ENCODE peak calls at places on chromosomes 1 and 21, in five cellular contexts. W is Jurkat, Clone E6-1; B is heart right ventricle; X is AG04449; A is CD8-positive, alpha-beta memory T cell. I is an unnamed sample.
A peak's percentile ranks its signal among the peaks of the same experiment; 100 is the strongest.

GRCh38 chr1:232574867-232575523 is 54.9 kb downstream of the SIPA1L2 start:
- DNase-seq in A (no peak), X (no peak), B (no peak), W (no peak), I (no peak)

GRCh38 chr1:200262326-200262965 is 147.4 kb downstream of the ZNF281 start:
- DNase-seq in A (no peak), X (no peak), W (peak; percentile 37), B (no peak), I (no peak)

GRCh38 chr21:36477001-36477400 is 2.9 kb downstream of the CLDN14 start:
- DNase-seq in X (no peak), A (no peak), B (no peak), W (no peak), I (no peak)

GRCh38 chr1:176765608-176766007 is 302.6 kb downstream of the PAPPA2 start:
- DNase-seq in B (no peak), W (no peak), A (no peak), X (no peak), I (no peak)

GRCh38 chr1:110281363-110282290 is 57.5 kb upstream of the RBM15 start:
- DNase-seq in A (no peak), W (no peak), X (no peak), B (no peak), I (no peak)

GRCh38 chr1:116855788-116856187 is 53.9 kb upstream of the PTGFRN start:
- DNase-seq in A (no peak), B (no peak), X (peak; percentile 66), W (no peak), I (no peak)

GRCh38 chr1:172109357-172109756 is 268.1 kb downstream of the DNM3 start:
- DNase-seq in X (no peak), A (no peak), W (no peak), B (no peak), I (no peak)

GRCh38 chr1:169103443-169103842 is 3.0 kb upstream of the ATP1B1 start:
- DNase-seq in W (no peak), X (no peak), B (no peak), A (no peak), I (peak; percentile 78)

GRCh38 chr1:159177273-159177907 is 6.0 kb downstream of the CADM3 start:
- DNase-seq in B (no peak), W (peak; percentile 81), X (peak; percentile 2), A (no peak), I (no peak)

GRCh38 chr1:18734001-18734400 is 103.4 kb downstream of the PAX7 start:
- DNase-seq in B (no peak), A (no peak), W (no peak), X (no peak), I (no peak)

GRCh38 chr1:233815357-233815756 is 89.1 kb upstream of the SLC35F3 start:
- DNase-seq in A (no peak), W (no peak), B (no peak), X (no peak), I (no peak)

DNA sequence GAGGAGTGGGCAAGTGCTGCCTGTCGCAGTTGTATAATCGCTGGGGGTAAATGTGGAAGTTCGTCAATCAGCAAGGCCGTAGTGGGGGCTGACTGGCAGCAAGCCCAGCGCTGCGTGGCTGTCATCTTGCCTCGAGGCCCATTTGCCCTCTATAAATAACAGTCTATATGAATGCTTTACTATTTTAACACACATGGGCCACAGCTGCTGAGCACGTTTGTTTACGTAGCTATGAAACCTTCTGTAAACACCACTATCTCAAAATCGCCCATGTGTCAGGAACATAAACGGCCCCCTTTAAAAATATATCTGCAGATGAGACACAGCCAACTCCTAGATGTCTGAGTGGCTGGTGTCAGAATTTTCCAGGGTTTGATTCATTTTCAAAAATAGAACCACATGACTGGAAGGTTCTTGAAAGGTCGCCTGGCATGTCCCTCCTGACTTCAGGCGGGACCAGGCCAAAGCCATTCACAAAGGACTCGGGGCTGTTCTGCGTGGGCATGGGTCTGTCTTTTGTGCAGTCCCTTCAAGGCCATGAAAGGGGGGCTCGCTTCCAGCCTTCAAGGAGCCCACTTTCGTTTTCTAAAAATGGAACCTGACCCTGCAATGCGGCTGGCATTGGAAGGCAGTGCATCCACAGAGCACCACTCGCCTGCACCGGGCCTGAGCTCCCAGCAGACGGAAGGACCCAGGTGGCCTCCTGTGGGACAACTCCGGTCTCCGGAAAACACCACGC is 205.5 kb downstream of the KCNJ6 start:
- DNase-seq in B (peak; percentile 15), A (no peak), W (no peak), X (no peak), I (no peak)
- H3K4me3 ChIP-seq in B (no peak overlapping the region), A (no peak overlapping the region), W (no peak overlapping the region), X (no peak overlapping the region), I (no peak overlapping the region)

DNA sequence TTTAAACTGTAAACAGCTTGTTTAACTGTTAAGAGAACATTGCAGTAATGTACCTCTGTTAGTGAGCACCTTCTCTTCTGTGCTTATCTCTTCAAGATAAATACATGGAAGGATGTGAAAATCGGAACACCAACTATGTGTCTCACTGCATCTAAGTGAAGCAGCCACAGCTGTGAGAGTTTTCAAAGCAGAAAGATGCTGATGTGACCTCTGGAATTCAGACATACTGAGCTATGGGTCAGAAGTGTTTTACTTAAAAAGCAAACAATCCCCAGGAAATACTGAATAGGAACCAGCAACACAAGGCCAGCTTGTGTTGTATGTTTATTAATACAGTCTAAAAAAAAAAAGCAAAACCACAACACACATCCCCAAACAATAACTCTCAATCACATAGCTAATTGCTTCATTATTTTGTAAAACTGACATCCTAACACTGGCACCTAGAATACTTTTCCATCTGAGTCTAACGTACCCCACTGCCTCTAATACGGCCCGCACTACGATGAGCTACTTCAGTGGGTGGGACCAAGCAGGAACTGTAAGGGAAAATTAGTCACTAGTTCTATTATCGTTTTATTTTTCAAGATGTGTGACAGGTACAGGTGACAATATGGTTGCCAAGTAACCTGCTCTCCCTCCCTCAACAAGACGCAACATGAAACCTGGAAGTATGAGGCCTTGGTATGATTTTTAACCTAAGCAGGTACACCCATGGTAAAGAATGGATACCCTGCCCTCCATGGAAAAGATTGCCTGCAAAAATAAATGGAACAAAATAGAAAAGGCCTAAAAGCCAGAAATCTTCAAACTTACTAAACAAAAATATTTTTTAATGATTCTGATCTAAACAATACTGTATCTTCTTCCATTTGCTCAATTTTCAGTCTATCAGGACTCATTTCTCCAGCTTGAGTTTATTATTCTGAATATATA is 13.9 kb downstream of the ERRFI1 start:
- DNase-seq in W (no peak), X (no peak), B (no peak), A (no peak), I (no peak)
- H3K4me3 ChIP-seq in W (no peak overlapping the region), X (no peak overlapping the region), B (no peak overlapping the region), A (no peak overlapping the region), I (no peak overlapping the region)

GRCh38 chr1:226943927-226944326 is 3.8 kb downstream of the COQ8A start:
- DNase-seq in X (no peak), W (no peak), A (no peak), B (no peak), I (no peak)
- H3K4me3 ChIP-seq in X (no peak overlapping the region), W (no peak overlapping the region), A (no peak overlapping the region), B (no peak overlapping the region), I (peak overlapping the region; percentile 97)

GRCh38 chr1:16249838-16250241 is 12.9 kb upstream of the CPLANE2 start:
- DNase-seq in X (peak; percentile 7), B (no peak), W (peak; percentile 54), A (no peak), I (no peak)

GRCh38 chr1:16246961-16247360 is 10.0 kb upstream of the CPLANE2 start:
- DNase-seq in A (no peak), X (no peak), W (no peak), B (no peak), I (no peak)

GRCh38 chr1:16245476-16246196 is 8.7 kb upstream of the CPLANE2 start:
- DNase-seq in B (no peak), X (no peak), A (no peak), W (no peak), I (no peak)

GRCh38 chr1:16248603-16249534 is 11.9 kb upstream of the CPLANE2 start:
- DNase-seq in B (peak; percentile 83), A (no peak), W (peak; percentile 93), X (peak; percentile 57), I (peak; percentile 93)

GRCh38 chr1:16248007-16248436 is 11.0 kb upstream of the CPLANE2 start:
- DNase-seq in B (no peak), X (no peak), W (no peak), A (no peak), I (no peak)
- H3K4me3 ChIP-seq in B (no peak overlapping the region), X (no peak overlapping the region), W (no peak overlapping the region), A (no peak overlapping the region), I (no peak overlapping the region)

GRCh38 chr1:85450832-85451231 is 14.1 kb downstream of the DDAH1 start:
- DNase-seq in W (no peak), X (no peak), B (no peak), A (no peak), I (no peak)

GRCh38 chr1:85451236-85451830 is 13.6 kb downstream of the DDAH1 start:
- DNase-seq in B (no peak), A (no peak), X (no peak), W (no peak), I (no peak)

GRCh38 chr1:85453640-85454194 is 11.2 kb downstream of the DDAH1 start:
- DNase-seq in W (no peak), X (no peak), B (no peak), A (no peak), I (no peak)

GRCh38 chr1:85454214-85454613 is 10.7 kb downstream of the DDAH1 start:
- DNase-seq in A (no peak), W (no peak), X (no peak), B (no peak), I (no peak)

DNA sequence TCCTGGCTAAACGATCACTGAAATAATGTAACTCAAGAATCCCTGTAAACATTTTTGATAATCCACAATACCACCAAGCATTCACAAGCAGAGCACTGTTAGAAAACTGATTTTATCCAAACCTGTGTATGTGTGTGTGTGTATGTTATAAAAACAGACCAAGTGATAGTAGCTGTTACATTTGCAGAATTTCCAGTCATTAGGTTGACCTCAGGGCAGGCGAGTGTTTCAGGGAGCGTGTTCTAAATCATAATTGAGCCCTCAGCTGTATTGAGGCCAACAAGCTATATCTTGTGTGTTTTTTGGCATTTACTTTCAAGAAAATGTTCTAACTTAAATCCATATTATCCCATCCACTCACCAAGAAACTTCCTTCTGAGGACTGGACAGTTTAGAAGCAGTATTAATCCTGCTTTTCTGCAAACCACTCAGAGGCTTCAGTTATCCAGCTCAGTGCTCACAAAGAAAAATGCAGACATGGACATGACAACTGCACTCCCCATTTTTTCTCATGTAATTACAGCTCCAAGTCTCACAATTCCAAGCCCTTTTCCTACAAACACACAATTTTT is 12.0 kb downstream of the DDAH1 start:
- DNase-seq in X (no peak), B (no peak), W (no peak), A (no peak), I (no peak)
- H3K4me3 ChIP-seq in X (no peak overlapping the region), B (no peak overlapping the region), W (no peak overlapping the region), A (no peak overlapping the region), I (no peak overlapping the region)

DNA sequence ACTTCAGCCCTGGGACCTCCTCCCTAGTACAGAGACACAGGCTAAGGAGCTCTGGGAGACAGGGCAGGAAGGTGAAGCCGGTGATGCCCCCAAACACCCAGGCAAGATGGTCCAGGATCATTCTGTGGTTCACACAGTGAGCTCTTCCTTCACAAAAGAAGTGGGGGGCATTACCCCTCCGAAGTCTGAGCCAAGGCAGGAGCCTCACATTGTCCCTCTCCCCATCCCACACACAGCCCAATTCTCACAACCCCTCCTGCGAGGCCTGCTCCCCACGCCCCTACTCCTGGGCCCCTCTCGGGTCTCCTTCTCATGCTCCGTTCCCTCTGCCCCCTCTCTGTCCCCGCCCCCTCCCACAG is 10.7 kb downstream of the MEF2D start:
- DNase-seq in X (no peak), A (no peak), B (no peak), W (no peak), I (no peak)
- H3K4me3 ChIP-seq in X (peak overlapping the region; percentile 8), A (peak overlapping the region; percentile 40), B (peak overlapping the region; percentile 21), W (no peak overlapping the region), I (no peak overlapping the region)

I was measured in pancreas.